ENCODE peak calls at places on chromosomes 4 and X, in four cellular contexts. One of them, this sample, is unnamed.

GRCh38 chr4:153151535-153152452 is 52.4 kb upstream of the TRIM2 start:
- DNase-seq in K562: peak
- DNase-seq in HepG2: no peak
- DNase-seq in GM12878: no peak
- DNase-seq in this sample: peak

GRCh38 chrX:109709129-109709631 is 23.9 kb downstream of the ACSL4 start:
- DNase-seq in K562: no peak
- DNase-seq in HepG2: peak
- DNase-seq in GM12878: peak
- DNase-seq in this sample: no peak

GRCh38 chr4:140302151-140302859 is 71.1 kb upstream of the SCOC start:
- DNase-seq in K562: no peak
- DNase-seq in HepG2: no peak
- DNase-seq in GM12878: no peak
- DNase-seq in this sample: no peak

GRCh38 chr4:58138786-58139185 is 1028.6 kb upstream of the IGFBP7 start:
- DNase-seq in K562: no peak
- DNase-seq in HepG2: no peak
- DNase-seq in GM12878: no peak
- DNase-seq in this sample: no peak

GRCh38 chr4:16269742-16270522 is 43.7 kb upstream of the TAPT1 start:
- DNase-seq in HepG2: no peak
- DNase-seq in GM12878: no peak
- DNase-seq in K562: no peak
- DNase-seq in this sample: no peak

GRCh38 chr4:107866726-107867125 is 42.0 kb downstream of the SGMS2 start:
- DNase-seq in GM12878: no peak
- DNase-seq in K562: no peak
- DNase-seq in HepG2: no peak
- DNase-seq in this sample: no peak

GRCh38 chr4:78220283-78220682 is 163.2 kb downstream of the FRAS1 start:
- DNase-seq in K562: no peak
- DNase-seq in HepG2: peak
- DNase-seq in GM12878: no peak
- DNase-seq in this sample: no peak

GRCh38 chr4:121706595-121707021 is 9.8 kb upstream of the ANXA5 start:
- DNase-seq in GM12878: no peak
- DNase-seq in K562: no peak
- DNase-seq in HepG2: no peak
- DNase-seq in this sample: no peak

GRCh38 chr4:146243141-146243882 is 29.0 kb downstream of the REELD1 start:
- DNase-seq in HepG2: no peak
- DNase-seq in GM12878: peak
- DNase-seq in K562: peak
- DNase-seq in this sample: peak

GRCh38 chrX:143002206-143002605 is 23.5 kb upstream of the SPANXN4 start:
- DNase-seq in GM12878: no peak
- DNase-seq in K562: no peak
- DNase-seq in HepG2: no peak
- DNase-seq in this sample: no peak

GRCh38 chr4:4462970-4463369 is 76.1 kb downstream of the NSG1 start:
- DNase-seq in HepG2: peak
- DNase-seq in GM12878: no peak
- DNase-seq in K562: no peak
- DNase-seq in this sample: no peak
- TF ChIP-seq SP1 in HepG2: no peak
- TF ChIP-seq SP1 in GM12878: no peak
- TF ChIP-seq SP1 in K562: no peak
- TF ChIP-seq SP1 in this sample: no peak

DNA sequence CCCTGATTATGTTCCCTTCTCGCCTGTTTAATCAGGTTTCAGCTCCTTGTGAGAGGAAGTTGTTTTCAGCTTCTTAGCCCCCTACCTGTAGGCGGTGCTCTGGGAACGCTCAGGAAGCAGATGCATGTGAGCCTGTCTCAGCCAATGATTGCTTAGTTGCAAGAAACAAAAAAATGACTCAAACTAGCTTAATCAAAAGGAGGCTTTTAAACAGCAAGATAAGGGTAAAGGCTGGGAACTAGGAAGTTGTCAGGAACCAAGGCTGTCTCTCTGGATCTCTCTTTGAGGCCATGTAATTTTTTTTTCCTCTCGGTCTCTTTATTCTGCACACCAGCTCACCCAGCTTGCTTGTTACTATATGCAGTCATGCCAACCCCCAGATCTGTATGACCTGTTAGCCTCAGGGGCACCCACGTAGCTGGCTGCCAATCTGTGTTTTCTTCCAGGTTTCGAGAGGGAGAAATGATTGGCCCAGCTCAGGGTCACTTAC is 109.1 kb downstream of the PTTG2 start:
- DNase-seq in K562: peak
- DNase-seq in GM12878: no peak
- DNase-seq in HepG2: no peak
- DNase-seq in this sample: no peak
- TF ChIP-seq BHLHE40 in K562: no peak
- TF ChIP-seq BHLHE40 in GM12878: no peak
- TF ChIP-seq BHLHE40 in HepG2: no peak
- TF ChIP-seq BHLHE40 in this sample: no peak

GRCh38 chr4:120000591-120001296 is 65.9 kb downstream of the MAD2L1 start:
- DNase-seq in GM12878: no peak
- DNase-seq in K562: no peak
- DNase-seq in HepG2: no peak
- DNase-seq in this sample: no peak
- TF ChIP-seq SP1 in GM12878: no peak
- TF ChIP-seq SP1 in K562: no peak
- TF ChIP-seq SP1 in HepG2: no peak
- TF ChIP-seq SP1 in this sample: no peak

DNA sequence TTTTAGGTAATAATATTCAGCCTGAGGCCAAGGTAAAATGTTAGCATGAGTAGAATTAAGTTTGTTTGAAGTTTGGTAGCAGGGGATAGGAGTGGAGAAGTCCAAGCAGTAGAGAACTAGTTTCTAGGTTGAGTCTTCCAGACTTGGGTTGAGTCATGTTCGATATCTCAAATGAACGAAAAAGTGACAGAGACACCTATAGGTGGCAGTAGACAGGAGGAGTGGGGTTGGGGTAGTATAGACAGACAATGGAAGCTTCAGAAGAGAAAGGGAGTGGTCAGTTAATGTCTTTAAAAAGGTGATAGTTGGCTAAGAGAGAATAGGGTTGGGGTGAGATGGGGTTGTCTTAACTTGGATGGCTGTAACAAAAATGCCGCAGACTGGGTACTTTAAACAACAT is 58.7 kb upstream of the EMCN start:
- DNase-seq in HepG2: peak
- DNase-seq in GM12878: no peak
- DNase-seq in K562: no peak
- DNase-seq in this sample: peak
- TF ChIP-seq BHLHE40 in HepG2: no peak
- TF ChIP-seq BHLHE40 in GM12878: no peak
- TF ChIP-seq BHLHE40 in K562: no peak
- TF ChIP-seq BHLHE40 in this sample: no peak

GRCh38 chrX:132127748-132128147 is at the start of gene FRMD7:
- DNase-seq in GM12878: no peak
- DNase-seq in HepG2: no peak
- DNase-seq in K562: no peak
- DNase-seq in this sample: no peak
- TF ChIP-seq SP1 in GM12878: no peak
- TF ChIP-seq SP1 in HepG2: no peak
- TF ChIP-seq SP1 in K562: no peak
- TF ChIP-seq SP1 in this sample: no peak